ENCODE peak calls at places on chromosomes 11 and 22, in four cellular contexts. Q, T, G and A are unnamed samples.

GRCh38 chr11:117907276-117908110 is 21.7 kb downstream of the TMPRSS13 start:
- DNase-seq in Q (peak), T (peak), G (peak), A (peak)

GRCh38 chr11:95705485-95706124 is 84.0 kb downstream of the FAM76B start:
- DNase-seq in Q (peak), T (no peak), G (peak), A (peak)

GRCh38 chr22:49775191-49776052 is 52.3 kb downstream of the BRD1 start:
- DNase-seq in Q (no peak), T (no peak), G (no peak), A (no peak)

GRCh38 chr11:133947298-133947905 is 9.4 kb downstream of the IGSF9B start:
- DNase-seq in Q (peak), T (no peak), G (peak), A (peak)

GRCh38 chr11:126890561-126890960 is 110.0 kb downstream of the KIRREL3 start:
- DNase-seq in Q (peak), T (no peak), G (no peak), A (peak)

GRCh38 chr11:93528757-93529639 is 14.2 kb downstream of the SMCO4 start:
- DNase-seq in Q (no peak), T (no peak), G (no peak), A (no peak)

GRCh38 chr11:38307455-38307854 is 1709.4 kb upstream of the RAG2 start:
- DNase-seq in Q (no peak), T (no peak), G (no peak), A (no peak)

GRCh38 chr22:30947163-30947820 is 21.3 kb downstream of the MORC2 start:
- DNase-seq in Q (no peak), T (no peak), G (no peak), A (no peak)

GRCh38 chr22:37609240-37610152 is 862 bp downstream of the GGA1 start:
- DNase-seq in Q (peak), T (no peak), G (no peak), A (no peak)

GRCh38 chr11:130711193-130711592 is 205.1 kb downstream of the SNX19 start:
- DNase-seq in Q (no peak), T (no peak), G (no peak), A (no peak)

GRCh38 chr11:107916671-107917241 is 11.5 kb upstream of the RAB39A start:
- DNase-seq in Q (peak), T (no peak), G (peak), A (peak)

GRCh38 chr22:40482886-40483285 is 112.5 kb downstream of the SGSM3 start:
- DNase-seq in Q (no peak), T (no peak), G (no peak), A (no peak)

GRCh38 chr22:44400763-44401060 is 88.0 kb upstream of the SHISAL1 start:
- DNase-seq in Q (no peak), T (no peak), G (no peak), A (no peak)

GRCh38 chr11:133787379-133788103 is 57.8 kb downstream of the SPATA19 start:
- DNase-seq in Q (peak), T (no peak), G (no peak), A (peak)

DNA sequence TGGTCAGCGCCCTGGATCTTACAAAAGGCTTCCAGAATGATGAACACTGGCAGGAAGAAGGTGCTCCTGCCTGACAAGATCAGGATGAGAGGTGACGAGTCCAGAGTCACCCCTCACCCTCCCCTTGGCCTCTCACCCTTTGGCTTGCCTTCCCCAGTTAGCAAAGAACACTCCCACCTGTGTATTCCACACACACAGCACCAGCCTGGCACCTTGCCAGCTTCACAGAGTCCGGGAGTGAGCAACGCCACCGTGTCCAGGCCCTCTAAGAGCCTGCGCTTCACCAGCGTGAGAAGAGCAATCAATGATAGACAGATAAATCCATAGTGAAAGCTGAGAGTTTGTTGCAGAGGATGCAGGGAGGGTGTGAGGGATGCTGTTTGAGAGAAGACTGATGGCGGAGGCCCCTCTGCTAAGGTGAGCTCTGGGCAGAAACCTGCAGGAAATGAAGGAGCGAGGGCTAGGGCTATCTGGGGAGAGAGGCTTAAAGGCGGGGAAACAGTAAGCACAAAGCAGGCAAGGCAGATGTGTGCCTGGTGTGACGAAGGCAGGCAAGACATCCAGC is 404.5 kb downstream of the LARGE1 start:
- DNase-seq in Q (no peak), T (no peak), G (peak), A (no peak)
- TF ChIP-seq SP1 in Q (no peak), T (no peak), G (no peak), A (no peak)

GRCh38 chr11:66987158-66987620 is 12.1 kb downstream of the C11orf86 start:
- DNase-seq in Q (no peak), T (no peak), G (no peak), A (peak)

GRCh38 chr11:66992041-66992440 is 16.9 kb downstream of the C11orf86 start:
- DNase-seq in Q (no peak), T (no peak), G (no peak), A (no peak)

GRCh38 chr11:66985508-66986177 is 10.5 kb downstream of the C11orf86 start:
- DNase-seq in Q (no peak), T (no peak), G (no peak), A (no peak)

GRCh38 chr11:66986178-66986545 is 11.1 kb downstream of the C11orf86 start:
- DNase-seq in Q (no peak), T (no peak), G (no peak), A (no peak)

GRCh38 chr11:66988238-66988637 is 13.1 kb downstream of the C11orf86 start:
- DNase-seq in Q (no peak), T (no peak), G (no peak), A (no peak)
- TF ChIP-seq TCF7 in Q (no peak), T (no peak), G (no peak), A (no peak)

GRCh38 chr22:23500508-23501208 is 79.4 kb downstream of the IGLL1 start:
- DNase-seq in Q (no peak), T (no peak), G (no peak), A (no peak)
- TF ChIP-seq SP1 in Q (no peak), T (no peak), G (no peak), A (no peak)

GRCh38 chr11:69531071-69531716 is 49.7 kb downstream of the LINC01488 start:
- DNase-seq in Q (no peak), T (no peak), G (no peak), A (no peak)
- TF ChIP-seq TCF7 in Q (no peak), T (no peak), G (no peak), A (no peak)

GRCh38 chr22:20531404-20532181 is 24.2 kb downstream of the MED15 start:
- DNase-seq in Q (no peak), T (no peak), G (peak), A (peak)
- TF ChIP-seq SP1 in Q (no peak), T (no peak), G (no peak), A (no peak)

GRCh38 chr11:7511405-7511804 is 2.4 kb upstream of the PPFIBP2 start:
- DNase-seq in Q (no peak), T (no peak), G (peak), A (no peak)
- TF ChIP-seq TCF7 in Q (no peak), T (no peak), G (no peak), A (no peak)